ENCODE peak calls at places on chromosomes 4 and X, in nine cellular contexts. Y is HCT116, A is IMR-90, O is uterus, T is tibial nerve, D is suprapubic skin, Q is thyroid gland, V is sigmoid colon, N is prostate gland. U is an unnamed sample.

GRCh38 chr4:18419780-18420179 is 398.2 kb upstream of the LCORL start:
- DNase-seq in A (no peak), T (no peak), O (no peak), D (no peak), V (no peak), N (no peak), Q (no peak), Y (no peak), U (no peak)

GRCh38 chr4:120693817-120694216 is 228.7 kb downstream of the PRDM5 start:
- DNase-seq in Y (no peak), T (no peak), O (no peak), V (no peak), Q (no peak), D (no peak), A (no peak), N (no peak), U (no peak)

GRCh38 chr4:148926861-148927260 is 484.6 kb upstream of the NR3C2 start:
- DNase-seq in Q (peak), A (peak), D (no peak), V (no peak), N (no peak), O (no peak), Y (no peak), T (no peak), U (peak)

GRCh38 chrX:2705036-2705435 is 13.9 kb downstream of the CD99 start:
- DNase-seq in O (no peak), Y (no peak), N (peak), V (no peak), A (no peak), D (no peak), Q (no peak), T (peak), U (peak)

GRCh38 chr4:186298034-186298647 is 32.2 kb downstream of the F11 start:
- DNase-seq in O (no peak), A (no peak), Q (no peak), D (no peak), T (no peak), N (no peak), Y (no peak), V (no peak), U (no peak)

GRCh38 chr4:105433421-105433820 is 40.4 kb downstream of the PPA2 start:
- DNase-seq in V (no peak), T (no peak), N (no peak), O (no peak), Q (no peak), A (no peak), Y (no peak), D (no peak), U (no peak)

GRCh38 chrX:129665916-129666644 is 11.3 kb upstream of the APLN start:
- DNase-seq in T (no peak), Y (peak), A (peak), N (no peak), V (no peak), Q (no peak), D (no peak), O (no peak), U (no peak)

GRCh38 chrX:8404958-8405357 is 59.7 kb upstream of the VCX3B start:
- DNase-seq in Q (no peak), O (no peak), A (no peak), N (peak), V (no peak), T (no peak), Y (no peak), D (no peak), U (no peak)

GRCh38 chr4:57190651-57191481 is 80.7 kb upstream of the IGFBP7 start:
- DNase-seq in O (no peak), T (no peak), A (peak), N (no peak), V (no peak), Q (peak), Y (peak), D (no peak), U (no peak)

GRCh38 chr4:6991771-6992557 is 51.2 kb upstream of the TADA2B start:
- DNase-seq in V (no peak), N (peak), Q (peak), D (no peak), A (peak), T (peak), Y (no peak), O (peak), U (peak)

GRCh38 chr4:113574636-113575103 is 186.9 kb downstream of the CAMK2D start:
- DNase-seq in D (no peak), Y (no peak), O (no peak), T (no peak), N (no peak), Q (no peak), V (no peak), A (peak), U (no peak)

GRCh38 chrX:9698566-9698965 is 67.1 kb downstream of the GPR143 start:
- DNase-seq in Q (no peak), D (no peak), O (no peak), Y (no peak), T (no peak), A (no peak), N (no peak), V (no peak), U (no peak)

GRCh38 chrX:137749282-137749681 is 183.4 kb downstream of the ZIC3 start:
- DNase-seq in Q (no peak), T (no peak), D (no peak), N (no peak), V (no peak), A (no peak), Y (no peak), O (no peak), U (no peak)

GRCh38 chrX:22090181-22090580 is 58.1 kb downstream of the PHEX start:
- DNase-seq in N (no peak), Q (no peak), V (no peak), D (no peak), T (no peak), Y (no peak), A (peak), O (no peak), U (no peak)

GRCh38 chrX:137194164-137194563 is 160.4 kb upstream of the GPR101 start:
- DNase-seq in A (peak), Q (no peak), T (no peak), Y (peak), D (no peak), V (no peak), O (no peak), N (no peak), U (no peak)

GRCh38 chr4:17310269-17310652 is 201.6 kb downstream of the QDPR start:
- DNase-seq in D (no peak), T (no peak), V (no peak), N (no peak), O (no peak), Y (no peak), A (peak), Q (no peak), U (no peak)
- H3K27ac ChIP-seq in D (no peak), T (no peak), V (no peak), N (no peak), O (no peak), Y (no peak), A (no peak), Q (no peak), U (no peak)

GRCh38 chrX:71256051-71256450 is 2.1 kb upstream of the ZMYM3 start:
- DNase-seq in Y (no peak), N (no peak), T (no peak), O (no peak), Q (no peak), A (peak), V (no peak), D (no peak), U (no peak)

GRCh38 chrX:71251456-71251973 is 2.4 kb downstream of the ZMYM3 start:
- DNase-seq in A (no peak), O (no peak), Q (peak), N (no peak), D (no peak), T (no peak), V (no peak), Y (no peak), U (no peak)

GRCh38 chrX:71254092-71254941 is at the start of gene ZMYM3:
- DNase-seq in O (peak), D (peak), A (peak), V (peak), T (peak), N (peak), Y (peak), Q (peak), U (peak)

GRCh38 chrX:71252221-71252620 is 1.7 kb downstream of the ZMYM3 start:
- DNase-seq in V (no peak), Y (no peak), A (no peak), N (no peak), Q (no peak), D (no peak), O (no peak), T (no peak), U (no peak)

DNA sequence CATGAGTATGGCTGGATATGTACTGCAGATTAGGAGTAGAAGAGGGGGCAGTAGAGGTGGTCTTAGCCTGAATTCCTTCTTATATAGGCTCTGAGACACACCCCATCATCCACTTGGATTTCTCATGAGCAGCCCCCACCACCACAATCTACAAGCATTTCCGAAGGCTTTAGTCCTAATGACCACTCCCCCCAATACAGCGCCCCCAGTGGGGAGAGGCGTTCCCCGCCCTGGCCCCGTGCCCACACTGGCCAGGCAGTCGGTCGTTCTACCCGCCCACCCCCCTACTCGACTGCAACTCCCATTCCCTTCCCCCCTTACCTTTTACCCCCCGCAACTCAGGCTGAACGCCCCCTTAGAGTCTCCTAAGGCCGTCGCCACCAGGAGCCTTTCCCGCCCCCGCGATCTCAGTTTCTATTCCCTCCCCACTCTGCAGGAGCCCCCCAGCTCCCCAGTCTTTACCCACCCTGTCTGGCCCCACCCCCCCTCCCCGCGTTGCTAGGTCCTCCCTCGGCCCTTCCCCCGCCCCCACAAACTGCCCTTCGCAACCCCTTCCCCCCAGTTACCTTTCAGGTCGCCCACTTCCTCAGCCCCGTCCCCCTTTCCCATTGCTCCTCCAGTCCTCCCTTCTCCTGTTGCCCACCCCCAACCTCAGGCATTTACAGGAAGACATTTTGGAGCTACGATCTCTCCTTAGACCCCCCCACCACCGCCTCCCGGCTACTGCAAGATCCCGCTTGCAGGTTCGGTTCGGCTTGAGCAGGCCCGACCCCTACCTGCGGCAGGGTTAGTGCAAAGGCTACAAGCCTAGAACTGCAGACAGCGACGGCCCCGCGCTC is 468 bp downstream of the ZMYM3 start:
- DNase-seq in O (peak), Y (no peak), A (peak), T (peak), D (no peak), V (no peak), Q (peak), N (peak), U (peak)
- TF ChIP-seq POLR2A in O (no peak), Y (no peak), A (no peak), T (no peak), D (no peak), V (peak), Q (no peak), N (no peak), U (no peak)

DNA sequence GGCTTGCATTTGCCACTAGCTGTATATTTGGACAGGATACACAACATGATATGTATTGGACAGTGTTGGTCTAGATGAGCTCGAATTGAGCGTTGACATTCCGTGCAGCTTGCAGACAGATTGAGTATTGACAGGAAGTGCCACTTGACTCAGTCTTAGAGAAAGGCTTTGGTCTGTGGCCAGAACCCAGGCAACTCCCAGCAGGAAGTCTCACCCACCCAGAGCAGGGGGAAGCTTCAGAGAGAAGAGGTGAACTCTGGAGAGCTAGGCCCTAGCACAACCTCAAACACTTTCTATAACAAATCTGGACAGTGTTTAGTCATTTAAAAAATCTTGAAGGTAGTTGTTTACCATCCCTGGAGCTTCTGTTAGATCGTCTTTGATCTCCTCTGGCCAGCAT is 280.5 kb downstream of the FBXW7 start:
- DNase-seq in V (no peak), O (no peak), Y (peak), N (no peak), Q (peak), D (no peak), A (peak), T (no peak), U (peak)
- H3K27ac ChIP-seq in V (no peak), O (no peak), Y (peak), N (no peak), Q (no peak), D (no peak), A (no peak), T (no peak), U (no peak)

GRCh38 chrX:20266810-20267598 is at the start of gene RPS6KA3:
- DNase-seq in A (peak), O (peak), V (peak), N (peak), Q (peak), Y (peak), D (peak), T (peak), U (peak)
- TF ChIP-seq POLR2A in A (peak), O (peak), V (peak), N (peak), Q (peak), Y (no peak), D (no peak), T (peak), U (peak)

GRCh38 chr4:54992266-54992665 is 133.1 kb downstream of the KDR start:
- DNase-seq in O (no peak), Q (no peak), A (no peak), V (no peak), D (no peak), T (no peak), N (no peak), Y (no peak), U (no peak)

GRCh38 chr4:54988655-54989054 is 136.7 kb downstream of the KDR start:
- DNase-seq in Y (no peak), V (no peak), A (no peak), N (no peak), O (no peak), Q (no peak), T (no peak), D (no peak), U (no peak)

GRCh38 chr4:54986095-54986846 is 139.1 kb downstream of the KDR start:
- DNase-seq in N (no peak), Y (no peak), Q (no peak), A (no peak), D (no peak), V (no peak), T (no peak), O (no peak), U (no peak)
- H3K27ac ChIP-seq in N (no peak), Y (no peak), Q (no peak), A (no peak), D (no peak), V (no peak), T (no peak), O (no peak), U (no peak)

GRCh38 chrX:154477891-154478477 is 1.1 kb downstream of the LAGE3 start:
- DNase-seq in D (no peak), N (no peak), A (no peak), Q (no peak), T (no peak), Y (no peak), O (peak), V (peak), U (no peak)

GRCh38 chrX:154481911-154482601 is 3.0 kb upstream of the LAGE3 start:
- DNase-seq in D (no peak), O (no peak), V (no peak), Q (peak), T (no peak), Y (no peak), N (no peak), A (no peak), U (no peak)

GRCh38 chrX:154481195-154481594 is 2.1 kb upstream of the LAGE3 start:
- DNase-seq in T (no peak), V (no peak), D (no peak), O (no peak), N (no peak), Q (no peak), Y (no peak), A (no peak), U (no peak)

GRCh38 chrX:154476821-154477220 is 2.3 kb downstream of the LAGE3 start:
- DNase-seq in T (no peak), A (no peak), D (no peak), V (no peak), Q (peak), O (no peak), N (no peak), Y (no peak), U (no peak)

DNA sequence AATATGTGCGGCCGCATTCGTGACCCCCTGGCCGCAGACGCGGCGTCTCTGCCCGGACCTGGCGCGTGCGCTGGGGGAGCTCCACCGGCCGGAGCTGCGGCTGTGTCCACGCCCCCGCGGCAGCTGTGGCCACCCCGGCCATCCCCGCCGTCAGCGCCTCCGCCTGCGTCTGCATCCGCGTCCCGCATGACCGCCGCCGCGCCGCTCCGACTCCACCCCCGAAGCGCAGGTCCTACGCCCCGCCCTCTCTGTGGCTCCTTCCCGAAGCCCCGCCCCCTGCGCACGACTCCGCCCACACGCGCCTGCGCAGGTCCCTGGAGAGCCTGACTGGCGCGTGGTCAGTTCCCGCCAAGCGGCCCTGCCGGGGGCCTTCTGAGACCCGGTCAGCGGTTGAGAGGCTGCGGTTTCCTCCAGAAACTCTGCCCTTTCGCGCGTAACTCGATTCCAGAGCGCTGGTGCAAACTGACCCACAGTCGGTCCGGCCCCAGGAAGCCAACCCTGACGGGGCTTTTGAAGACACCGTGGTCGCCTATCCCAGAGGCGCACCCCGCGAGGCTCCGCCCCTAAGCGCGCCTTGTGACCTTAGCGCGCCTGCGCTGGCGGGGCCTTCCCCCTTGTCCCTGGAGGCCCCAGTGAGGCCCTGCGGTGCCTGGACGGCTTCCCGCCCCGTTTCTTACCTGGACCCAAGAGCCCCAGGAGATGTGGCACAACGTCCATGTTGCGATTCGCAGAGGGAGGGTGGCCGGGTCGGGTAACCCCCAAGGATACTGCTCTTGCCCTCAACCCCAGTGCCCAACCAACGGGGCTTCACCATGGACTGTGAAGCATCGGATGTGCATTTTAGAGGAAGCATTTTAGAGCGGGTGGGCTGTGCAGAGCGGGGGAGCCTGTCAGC is at the start of gene LAGE3:
- DNase-seq in V (peak), T (peak), A (peak), Q (peak), Y (peak), N (peak), O (peak), D (peak), U (peak)
- TF ChIP-seq POLR2A in V (no peak), T (peak), A (no peak), Q (no peak), Y (peak), N (peak), O (peak), D (no peak), U (peak)

GRCh38 chr4:77176606-77177005 is 19.6 kb downstream of the CCNG2 start:
- DNase-seq in Q (no peak), N (peak), V (no peak), A (no peak), O (no peak), T (no peak), D (no peak), Y (no peak), U (no peak)
- H3K27ac ChIP-seq in Q (no peak), N (no peak), V (no peak), A (no peak), O (no peak), T (no peak), D (no peak), Y (no peak), U (no peak)

GRCh38 chr4:40214661-40215418 is 18.0 kb downstream of the RHOH start:
- DNase-seq in O (no peak), D (no peak), A (no peak), V (no peak), Q (no peak), Y (no peak), N (no peak), T (no peak), U (no peak)

GRCh38 chr4:40211224-40212185 is 14.7 kb downstream of the RHOH start:
- DNase-seq in Q (no peak), T (no peak), V (no peak), Y (no peak), O (no peak), A (peak), D (no peak), N (no peak), U (no peak)

GRCh38 chr4:40216622-40217366 is 20.0 kb downstream of the RHOH start:
- DNase-seq in Q (no peak), A (no peak), T (no peak), Y (no peak), V (no peak), N (no peak), O (no peak), D (no peak), U (no peak)

GRCh38 chr4:40212674-40213504 is 16.1 kb downstream of the RHOH start:
- DNase-seq in Y (no peak), Q (no peak), V (no peak), A (peak), N (no peak), O (no peak), D (no peak), T (no peak), U (no peak)

GRCh38 chr4:40214038-40214437 is 17.2 kb downstream of the RHOH start:
- DNase-seq in V (no peak), A (no peak), O (no peak), T (no peak), Q (no peak), D (no peak), Y (no peak), N (no peak), U (no peak)
- TF ChIP-seq POLR2A in V (no peak), A (no peak), O (no peak), T (no peak), Q (no peak), D (no peak), Y (no peak), N (no peak), U (no peak)

GRCh38 chr4:109723110-109723509 is 6.8 kb downstream of the PLA2G12A start:
- DNase-seq in O (no peak), Q (no peak), D (no peak), A (no peak), T (no peak), Y (no peak), N (no peak), V (no peak), U (no peak)

GRCh38 chr4:109721033-109721432 is 8.8 kb downstream of the PLA2G12A start:
- DNase-seq in Q (no peak), N (no peak), A (peak), D (no peak), Y (no peak), T (no peak), O (no peak), V (no peak), U (no peak)

GRCh38 chr4:109722357-109722756 is 7.5 kb downstream of the PLA2G12A start:
- DNase-seq in A (no peak), O (no peak), V (no peak), Q (no peak), T (no peak), Y (no peak), D (no peak), N (no peak), U (no peak)

DNA sequence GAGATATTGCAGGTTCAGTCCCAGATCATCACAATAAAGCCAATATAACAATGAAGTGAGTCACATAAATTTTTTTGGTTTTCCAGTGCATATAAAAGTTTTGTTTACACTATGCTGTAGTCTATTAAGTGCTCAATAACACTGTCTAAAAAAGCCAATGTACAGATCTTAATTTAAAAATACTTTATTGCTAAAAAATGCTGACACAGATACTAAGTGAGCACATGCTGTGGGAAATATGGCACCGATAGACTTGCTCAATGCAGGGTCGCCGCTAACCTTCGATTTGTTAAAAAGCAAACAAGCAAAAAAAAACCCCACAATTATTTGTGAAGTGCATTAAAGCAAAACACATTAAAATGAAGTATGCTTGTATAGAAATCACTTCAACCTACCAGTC is 10.3 kb downstream of the PLA2G12A start:
- DNase-seq in O (no peak), T (no peak), N (no peak), Q (no peak), A (no peak), V (no peak), Y (no peak), D (no peak), U (no peak)
- H3K27ac ChIP-seq in O (no peak), T (no peak), N (no peak), Q (no peak), A (no peak), V (no peak), Y (no peak), D (no peak), U (no peak)

GRCh38 chrX:111095974-111096870 is at the start of gene PAK3:
- DNase-seq in Y (no peak), A (peak), V (peak), O (peak), T (peak), D (peak), Q (peak), N (no peak), U (no peak)
- TF ChIP-seq POLR2A in Y (no peak), A (no peak), V (no peak), O (no peak), T (no peak), D (no peak), Q (no peak), N (no peak), U (no peak)

U was measured in heart left ventricle.